ENCODE peak calls at places on chromosomes 5 and 9, in ten cellular contexts. One of them, this sample, is unnamed.

GRCh38 chr5:77893225-77893860 is 117.2 kb upstream of the TBCA start:
- DNase-seq in activated CD8-positive, alpha-beta T cell treated with anti-CD3 and anti-CD28 coated beads for 36 hours: no peak
- DNase-seq in AG04450: peak
- DNase-seq in left ventricle myocardium inferior: no peak
- DNase-seq in occipital lobe: peak
- DNase-seq in HuH-7: no peak
- DNase-seq in NCI-H1105: no peak
- DNase-seq in HS-5: peak
- DNase-seq in NCI-H2171 treated with DMSO at 0.1 percent for 48 hours: no peak
- DNase-seq in stimulated activated CD4-positive, alpha-beta T cell treated with anti-CD3 and anti-CD28 coated beads, Interleukin-15, amount 100 ng/mL, for 1 hour: no peak
- DNase-seq in this sample: peak

GRCh38 chr5:150633424-150633823 is 7.0 kb upstream of the SYNPO start:
- DNase-seq in NCI-H1105: no peak
- DNase-seq in AG04450: no peak
- DNase-seq in left ventricle myocardium inferior: no peak
- DNase-seq in HuH-7: no peak
- DNase-seq in NCI-H2171 treated with DMSO at 0.1 percent for 48 hours: peak
- DNase-seq in occipital lobe: no peak
- DNase-seq in stimulated activated CD4-positive, alpha-beta T cell treated with anti-CD3 and anti-CD28 coated beads, Interleukin-15, amount 100 ng/mL, for 1 hour: no peak
- DNase-seq in HS-5: no peak
- DNase-seq in activated CD8-positive, alpha-beta T cell treated with anti-CD3 and anti-CD28 coated beads for 36 hours: no peak
- DNase-seq in this sample: no peak

GRCh38 chr5:134580001-134580460 is 52.6 kb downstream of the SAR1B start:
- DNase-seq in activated CD8-positive, alpha-beta T cell treated with anti-CD3 and anti-CD28 coated beads for 36 hours: no peak
- DNase-seq in HuH-7: no peak
- DNase-seq in stimulated activated CD4-positive, alpha-beta T cell treated with anti-CD3 and anti-CD28 coated beads, Interleukin-15, amount 100 ng/mL, for 1 hour: no peak
- DNase-seq in AG04450: no peak
- DNase-seq in HS-5: no peak
- DNase-seq in left ventricle myocardium inferior: no peak
- DNase-seq in NCI-H1105: no peak
- DNase-seq in NCI-H2171 treated with DMSO at 0.1 percent for 48 hours: no peak
- DNase-seq in occipital lobe: no peak
- DNase-seq in this sample: no peak

GRCh38 chr5:93583799-93584530 is 943 bp downstream of the NR2F1 start:
- DNase-seq in HS-5: no peak
- DNase-seq in stimulated activated CD4-positive, alpha-beta T cell treated with anti-CD3 and anti-CD28 coated beads, Interleukin-15, amount 100 ng/mL, for 1 hour: no peak
- DNase-seq in AG04450: no peak
- DNase-seq in activated CD8-positive, alpha-beta T cell treated with anti-CD3 and anti-CD28 coated beads for 36 hours: no peak
- DNase-seq in occipital lobe: no peak
- DNase-seq in left ventricle myocardium inferior: no peak
- DNase-seq in NCI-H2171 treated with DMSO at 0.1 percent for 48 hours: peak
- DNase-seq in NCI-H1105: peak
- DNase-seq in HuH-7: peak
- DNase-seq in this sample: peak

GRCh38 chr5:131756942-131757341 is 39.9 kb downstream of the FNIP1 start:
- DNase-seq in HS-5: no peak
- DNase-seq in stimulated activated CD4-positive, alpha-beta T cell treated with anti-CD3 and anti-CD28 coated beads, Interleukin-15, amount 100 ng/mL, for 1 hour: no peak
- DNase-seq in HuH-7: no peak
- DNase-seq in NCI-H2171 treated with DMSO at 0.1 percent for 48 hours: no peak
- DNase-seq in AG04450: no peak
- DNase-seq in activated CD8-positive, alpha-beta T cell treated with anti-CD3 and anti-CD28 coated beads for 36 hours: no peak
- DNase-seq in occipital lobe: no peak
- DNase-seq in NCI-H1105: no peak
- DNase-seq in left ventricle myocardium inferior: no peak
- DNase-seq in this sample: no peak

GRCh38 chr5:36724429-36725332 is 118.3 kb downstream of the SLC1A3 start:
- DNase-seq in HS-5: no peak
- DNase-seq in NCI-H2171 treated with DMSO at 0.1 percent for 48 hours: no peak
- DNase-seq in left ventricle myocardium inferior: peak
- DNase-seq in stimulated activated CD4-positive, alpha-beta T cell treated with anti-CD3 and anti-CD28 coated beads, Interleukin-15, amount 100 ng/mL, for 1 hour: no peak
- DNase-seq in occipital lobe: no peak
- DNase-seq in AG04450: no peak
- DNase-seq in HuH-7: no peak
- DNase-seq in NCI-H1105: no peak
- DNase-seq in activated CD8-positive, alpha-beta T cell treated with anti-CD3 and anti-CD28 coated beads for 36 hours: peak
- DNase-seq in this sample: peak

GRCh38 chr5:9869616-9870288 is 239.6 kb upstream of the TAS2R1 start:
- DNase-seq in stimulated activated CD4-positive, alpha-beta T cell treated with anti-CD3 and anti-CD28 coated beads, Interleukin-15, amount 100 ng/mL, for 1 hour: no peak
- DNase-seq in NCI-H1105: no peak
- DNase-seq in occipital lobe: no peak
- DNase-seq in HS-5: peak
- DNase-seq in NCI-H2171 treated with DMSO at 0.1 percent for 48 hours: no peak
- DNase-seq in left ventricle myocardium inferior: no peak
- DNase-seq in AG04450: peak
- DNase-seq in HuH-7: no peak
- DNase-seq in activated CD8-positive, alpha-beta T cell treated with anti-CD3 and anti-CD28 coated beads for 36 hours: no peak
- DNase-seq in this sample: peak

GRCh38 chr9:94806307-94806893 is 79.9 kb downstream of the AOPEP start:
- DNase-seq in stimulated activated CD4-positive, alpha-beta T cell treated with anti-CD3 and anti-CD28 coated beads, Interleukin-15, amount 100 ng/mL, for 1 hour: no peak
- DNase-seq in NCI-H2171 treated with DMSO at 0.1 percent for 48 hours: no peak
- DNase-seq in left ventricle myocardium inferior: no peak
- DNase-seq in NCI-H1105: no peak
- DNase-seq in activated CD8-positive, alpha-beta T cell treated with anti-CD3 and anti-CD28 coated beads for 36 hours: no peak
- DNase-seq in AG04450: no peak
- DNase-seq in HS-5: no peak
- DNase-seq in occipital lobe: no peak
- DNase-seq in HuH-7: no peak
- DNase-seq in this sample: no peak

GRCh38 chr9:129451089-129451656 is 169.7 kb downstream of the C9orf50 start:
- DNase-seq in HuH-7: no peak
- DNase-seq in stimulated activated CD4-positive, alpha-beta T cell treated with anti-CD3 and anti-CD28 coated beads, Interleukin-15, amount 100 ng/mL, for 1 hour: no peak
- DNase-seq in activated CD8-positive, alpha-beta T cell treated with anti-CD3 and anti-CD28 coated beads for 36 hours: no peak
- DNase-seq in left ventricle myocardium inferior: no peak
- DNase-seq in occipital lobe: no peak
- DNase-seq in AG04450: no peak
- DNase-seq in HS-5: no peak
- DNase-seq in NCI-H2171 treated with DMSO at 0.1 percent for 48 hours: no peak
- DNase-seq in NCI-H1105: no peak
- DNase-seq in this sample: no peak

GRCh38 chr5:96470825-96471224 is 37.8 kb upstream of the PCSK1 start:
- DNase-seq in HuH-7: no peak
- DNase-seq in stimulated activated CD4-positive, alpha-beta T cell treated with anti-CD3 and anti-CD28 coated beads, Interleukin-15, amount 100 ng/mL, for 1 hour: no peak
- DNase-seq in occipital lobe: no peak
- DNase-seq in NCI-H1105: no peak
- DNase-seq in NCI-H2171 treated with DMSO at 0.1 percent for 48 hours: no peak
- DNase-seq in left ventricle myocardium inferior: no peak
- DNase-seq in AG04450: no peak
- DNase-seq in HS-5: no peak
- DNase-seq in activated CD8-positive, alpha-beta T cell treated with anti-CD3 and anti-CD28 coated beads for 36 hours: no peak
- DNase-seq in this sample: no peak

GRCh38 chr9:6625363-6625762 is 20.2 kb downstream of the GLDC start:
- DNase-seq in activated CD8-positive, alpha-beta T cell treated with anti-CD3 and anti-CD28 coated beads for 36 hours: no peak
- DNase-seq in occipital lobe: no peak
- DNase-seq in HuH-7: no peak
- DNase-seq in NCI-H2171 treated with DMSO at 0.1 percent for 48 hours: no peak
- DNase-seq in stimulated activated CD4-positive, alpha-beta T cell treated with anti-CD3 and anti-CD28 coated beads, Interleukin-15, amount 100 ng/mL, for 1 hour: no peak
- DNase-seq in NCI-H1105: no peak
- DNase-seq in left ventricle myocardium inferior: no peak
- DNase-seq in AG04450: no peak
- DNase-seq in HS-5: no peak
- DNase-seq in this sample: no peak

GRCh38 chr9:78291240-78291915 is 5.5 kb upstream of the PSAT1 start:
- DNase-seq in occipital lobe: no peak
- DNase-seq in HuH-7: no peak
- DNase-seq in activated CD8-positive, alpha-beta T cell treated with anti-CD3 and anti-CD28 coated beads for 36 hours: no peak
- DNase-seq in AG04450: no peak
- DNase-seq in HS-5: no peak
- DNase-seq in left ventricle myocardium inferior: no peak
- DNase-seq in stimulated activated CD4-positive, alpha-beta T cell treated with anti-CD3 and anti-CD28 coated beads, Interleukin-15, amount 100 ng/mL, for 1 hour: no peak
- DNase-seq in NCI-H2171 treated with DMSO at 0.1 percent for 48 hours: peak
- DNase-seq in NCI-H1105: no peak
- DNase-seq in this sample: no peak

GRCh38 chr9:121876658-121877271 is 216.3 kb downstream of the TTLL11 start:
- DNase-seq in activated CD8-positive, alpha-beta T cell treated with anti-CD3 and anti-CD28 coated beads for 36 hours: no peak
- DNase-seq in stimulated activated CD4-positive, alpha-beta T cell treated with anti-CD3 and anti-CD28 coated beads, Interleukin-15, amount 100 ng/mL, for 1 hour: no peak
- DNase-seq in HS-5: no peak
- DNase-seq in AG04450: peak
- DNase-seq in NCI-H2171 treated with DMSO at 0.1 percent for 48 hours: no peak
- DNase-seq in HuH-7: no peak
- DNase-seq in occipital lobe: no peak
- DNase-seq in left ventricle myocardium inferior: peak
- DNase-seq in NCI-H1105: no peak
- DNase-seq in this sample: peak

GRCh38 chr9:3830296-3830695 is 304.5 kb upstream of the RFX3 start:
- DNase-seq in HuH-7: no peak
- DNase-seq in HS-5: no peak
- DNase-seq in NCI-H2171 treated with DMSO at 0.1 percent for 48 hours: no peak
- DNase-seq in left ventricle myocardium inferior: no peak
- DNase-seq in stimulated activated CD4-positive, alpha-beta T cell treated with anti-CD3 and anti-CD28 coated beads, Interleukin-15, amount 100 ng/mL, for 1 hour: no peak
- DNase-seq in NCI-H1105: no peak
- DNase-seq in AG04450: no peak
- DNase-seq in activated CD8-positive, alpha-beta T cell treated with anti-CD3 and anti-CD28 coated beads for 36 hours: no peak
- DNase-seq in occipital lobe: no peak
- DNase-seq in this sample: no peak

GRCh38 chr9:127815512-127816361 is 13.1 kb downstream of the FPGS start:
- DNase-seq in AG04450: no peak
- DNase-seq in NCI-H1105: no peak
- DNase-seq in stimulated activated CD4-positive, alpha-beta T cell treated with anti-CD3 and anti-CD28 coated beads, Interleukin-15, amount 100 ng/mL, for 1 hour: no peak
- DNase-seq in HuH-7: no peak
- DNase-seq in activated CD8-positive, alpha-beta T cell treated with anti-CD3 and anti-CD28 coated beads for 36 hours: no peak
- DNase-seq in left ventricle myocardium inferior: no peak
- DNase-seq in NCI-H2171 treated with DMSO at 0.1 percent for 48 hours: no peak
- DNase-seq in occipital lobe: no peak
- DNase-seq in HS-5: no peak
- DNase-seq in this sample: no peak

GRCh38 chr5:173557123-173557903 is 59.1 kb downstream of the BOD1 start:
- DNase-seq in HS-5: no peak
- DNase-seq in NCI-H2171 treated with DMSO at 0.1 percent for 48 hours: no peak
- DNase-seq in left ventricle myocardium inferior: no peak
- DNase-seq in HuH-7: no peak
- DNase-seq in AG04450: no peak
- DNase-seq in stimulated activated CD4-positive, alpha-beta T cell treated with anti-CD3 and anti-CD28 coated beads, Interleukin-15, amount 100 ng/mL, for 1 hour: no peak
- DNase-seq in activated CD8-positive, alpha-beta T cell treated with anti-CD3 and anti-CD28 coated beads for 36 hours: no peak
- DNase-seq in occipital lobe: peak
- DNase-seq in NCI-H1105: no peak
- DNase-seq in this sample: no peak